ENCODE peak calls at places on chromosomes 7 and 10, in seven cellular contexts. T, S, V, K, U, G and L are unnamed samples.

GRCh38 chr10:27692663-27693062 is 53.0 kb downstream of the MKX start:
- DNase-seq in T (no peak), S (no peak), K (no peak), V (no peak), U (no peak), G (no peak), L (no peak)

GRCh38 chr10:126432507-126432906 is 44.2 kb upstream of the ADAM12 start:
- DNase-seq in T (no peak), S (no peak), K (no peak), V (no peak), G (no peak), U (no peak), L (no peak)

GRCh38 chr10:113411456-113411855 is 141.4 kb upstream of the HABP2 start:
- DNase-seq in S (no peak), T (no peak), G (no peak), K (no peak), V (no peak), U (no peak), L (no peak)

GRCh38 chr7:131878777-131879176 is 322.3 kb upstream of the PODXL start:
- DNase-seq in U (no peak), T (no peak), S (no peak), G (no peak), K (peak; percentile 63), V (no peak), L (no peak)

GRCh38 chr10:71769279-71769823 is 4.0 kb downstream of the VSIR start:
- DNase-seq in K (no peak), V (no peak), G (no peak), T (peak; percentile 31), U (peak; percentile 50), S (no peak), L (no peak)

GRCh38 chr10:122877264-122877663 is 2.1 kb downstream of the FAM24B start:
- DNase-seq in S (no peak), U (no peak), V (no peak), G (no peak), K (no peak), T (no peak), L (no peak)

GRCh38 chr7:97499204-97499603 is 232.7 kb upstream of the TAC1 start:
- DNase-seq in V (peak; percentile 37), S (no peak), U (no peak), K (peak; percentile 40), G (peak; percentile 27), T (no peak), L (no peak)

GRCh38 chr7:34087892-34088891 is 182.9 kb downstream of the BMPER start:
- DNase-seq in K (no peak), T (peak; percentile 40), G (peak; percentile 16), U (no peak), S (no peak), V (peak; percentile 43), L (no peak)

GRCh38 chr10:61942997-61943457 is 41.5 kb downstream of the ARID5B start:
- DNase-seq in K (no peak), S (no peak), T (peak; percentile 54), G (no peak), U (no peak), V (no peak), L (no peak)

GRCh38 chr7:77269360-77270075 is 69.9 kb upstream of the FGL2 start:
- DNase-seq in T (peak; percentile 11), U (no peak), S (no peak), V (no peak), K (no peak), G (no peak), L (no peak)

GRCh38 chr10:17850526-17850925 is 41.4 kb downstream of the MRC1 start:
- DNase-seq in S (no peak), T (no peak), K (no peak), G (no peak), U (no peak), V (no peak), L (no peak)

GRCh38 chr7:25029075-25029474 is 49.1 kb upstream of the OSBPL3 start:
- DNase-seq in S (no peak), G (no peak), K (no peak), V (no peak), U (no peak), T (no peak), L (no peak)

GRCh38 chr7:4837041-4837813 is 24.6 kb downstream of the PAPOLB start:
- DNase-seq in G (no peak), U (no peak), S (no peak), T (no peak), V (no peak), K (no peak), L (no peak)

GRCh38 chr7:120402801-120403200 is 129.8 kb downstream of the KCND2 start:
- DNase-seq in V (peak; percentile 59), S (no peak), U (no peak), T (peak; percentile 1), K (peak; percentile 1), G (no peak), L (no peak)

GRCh38 chr10:52950578-52950977 is 178.0 kb upstream of the MBL2 start:
- DNase-seq in S (no peak), T (no peak), K (no peak), V (peak; percentile 41), G (peak; percentile 7), U (no peak), L (no peak)

GRCh38 chr10:117790621-117791020 is 248.1 kb downstream of the EMX2 start:
- DNase-seq in K (no peak), U (no peak), S (no peak), V (no peak), T (no peak), G (no peak), L (no peak)

GRCh38 chr10:114855776-114856543 is 34.4 kb downstream of the FHIP2A start:
- DNase-seq in U (no peak), T (peak; percentile 73), S (no peak), G (no peak), V (peak; percentile 16), K (peak; percentile 7), L (no peak)

GRCh38 chr10:71921319-71922027 is 42.7 kb upstream of the CHST3 start:
- DNase-seq in S (peak; percentile 89), V (no peak), U (no peak), T (no peak), K (no peak), G (no peak), L (peak; percentile 53)

GRCh38 chr10:113997428-113997827 is 46.2 kb upstream of the ADRB1 start:
- DNase-seq in K (no peak), V (no peak), T (no peak), U (no peak), G (no peak), S (no peak), L (no peak)

GRCh38 chr7:54546986-54547314 is 4.8 kb downstream of the VSTM2A start:
- DNase-seq in K (no peak), G (no peak), S (no peak), U (no peak), T (no peak), V (no peak), L (no peak)

GRCh38 chr7:116689787-116690186 is 17.8 kb downstream of the MET start:
- DNase-seq in G (no peak), T (no peak), S (no peak), U (no peak), K (no peak), V (peak; percentile 84), L (no peak)

GRCh38 chr7:101814081-101814995 is 3.1 kb upstream of the CUX1 start:
- DNase-seq in T (peak; percentile 44), U (peak; percentile 52), K (peak; percentile 73), V (peak; percentile 66), G (peak; percentile 36), S (peak; percentile 72), L (peak; percentile 51)

GRCh38 chr10:83179371-83179770 is 959.9 kb upstream of the GHITM start:
- DNase-seq in V (no peak), K (no peak), U (no peak), G (no peak), T (no peak), S (no peak), L (no peak)

GRCh38 chr10:68553138-68553537 is 7.0 kb upstream of the TET1 start:
- DNase-seq in T (no peak), G (no peak), V (no peak), S (no peak), U (no peak), K (no peak), L (no peak)

GRCh38 chr10:79235765-79236755 is 111.2 kb upstream of the PPIF start:
- DNase-seq in V (no peak), S (no peak), T (no peak), K (no peak), U (no peak), G (no peak), L (no peak)
- H3K27ac ChIP-seq in V (no peak overlapping the region), S (peak overlapping the region; percentile 13), T (no peak overlapping the region), K (peak overlapping the region; percentile 87), U (no peak overlapping the region), G (no peak overlapping the region), L (peak overlapping the region; percentile 10)

GRCh38 chr10:3093996-3094395 is 26.6 kb downstream of the PFKP start:
- DNase-seq in V (no peak), U (no peak), S (no peak), G (no peak), K (no peak), T (no peak), L (no peak)

GRCh38 chr10:3095373-3096139 is 28.2 kb downstream of the PFKP start:
- DNase-seq in T (peak; percentile 100), S (no peak), G (peak; percentile 89), U (no peak), K (peak; percentile 87), V (peak; percentile 91), L (peak; percentile 38)

GRCh38 chr10:3096149-3096548 is 28.8 kb downstream of the PFKP start:
- DNase-seq in V (peak; percentile 33), G (no peak), S (no peak), T (no peak), K (no peak), U (no peak), L (no peak)

GRCh38 chr10:3097160-3097559 is 29.8 kb downstream of the PFKP start:
- DNase-seq in U (no peak), G (no peak), K (no peak), T (no peak), V (no peak), S (no peak), L (no peak)

GRCh38 chr10:3094565-3095168 is 27.3 kb downstream of the PFKP start:
- DNase-seq in K (no peak), V (no peak), G (peak; percentile 16), U (no peak), S (no peak), T (peak; percentile 29), L (no peak)
- H3K27ac ChIP-seq in K (peak overlapping the region; percentile 79), V (peak overlapping the region; percentile 98), G (peak overlapping the region; percentile 59), U (peak overlapping the region; percentile 64), S (peak overlapping the region; percentile 89), T (peak overlapping the region; percentile 91), L (peak overlapping the region; percentile 95)

GRCh38 chr10:1369197-1369596 is 313.0 kb downstream of the WDR37 start:
- DNase-seq in T (no peak), G (no peak), V (no peak), S (no peak), U (no peak), K (no peak), L (no peak)
- H3K27ac ChIP-seq in T (no peak overlapping the region), G (no peak overlapping the region), V (no peak overlapping the region), S (no peak overlapping the region), U (no peak overlapping the region), K (no peak overlapping the region), L (no peak overlapping the region)

GRCh38 chr10:45625879-45626278 is 46.7 kb downstream of the ZFAND4 start:
- DNase-seq in K (no peak), V (no peak), T (no peak), G (no peak), U (no peak), S (no peak), L (no peak)
- H3K27ac ChIP-seq in K (no peak overlapping the region), V (no peak overlapping the region), T (no peak overlapping the region), G (no peak overlapping the region), U (no peak overlapping the region), S (no peak overlapping the region), L (no peak overlapping the region)

GRCh38 chr7:20219446-20220292 is 2.5 kb upstream of the MACC1 start:
- DNase-seq in U (no peak), G (peak; percentile 99), T (peak; percentile 99), S (no peak), V (peak; percentile 90), K (no peak), L (peak; percentile 58)
- H3K27ac ChIP-seq in U (peak overlapping the region; percentile 66), G (peak overlapping the region; percentile 90), T (peak overlapping the region; percentile 87), S (peak overlapping the region; percentile 66), V (peak overlapping the region; percentile 98), K (no peak overlapping the region), L (peak overlapping the region; percentile 42)